ENCODE peak calls at places on chromosomes 16 and 17, in eight cellular contexts. P is cardiac fibroblast, G is neural progenitor cell, A is right atrium auricular region, M is fibroblast of pulmonary artery, Z is cardiac muscle cell, H is stomach, E is astrocyte of the cerebellum. K is an unnamed sample.

GRCh38 chr17:13933597-13934276 is 135.6 kb upstream of the COX10 start:
- DNase-seq in Z (no peak), H (no peak), G (no peak), P (no peak), M (no peak), A (no peak), E (no peak), K (no peak)

GRCh38 chr17:76659928-76660614 is 16.5 kb upstream of the ST6GALNAC1 start:
- DNase-seq in A (no peak), Z (no peak), G (no peak), H (no peak), M (peak), P (no peak), E (no peak), K (no peak)

GRCh38 chr17:28347261-28347891 is 10.0 kb downstream of the POLDIP2 start:
- DNase-seq in M (peak), E (peak), P (peak), H (peak), A (no peak), Z (no peak), G (no peak), K (peak)

GRCh38 chr17:4004517-4005295 is 40.5 kb upstream of the ATP2A3 start:
- DNase-seq in G (peak), M (peak), E (no peak), A (no peak), H (peak), P (peak), Z (peak), K (no peak)

GRCh38 chr17:82245144-82246039 is 16.6 kb downstream of the SLC16A3 start:
- DNase-seq in P (peak), H (no peak), A (no peak), E (no peak), G (no peak), Z (no peak), M (no peak), K (no peak)

GRCh38 chr17:1154704-1155103 is 25.1 kb downstream of the ABR start:
- DNase-seq in Z (no peak), E (no peak), M (no peak), P (no peak), H (no peak), G (no peak), A (no peak), K (no peak)

GRCh38 chr16:85514601-85515318 is 98.4 kb upstream of the GSE1 start:
- DNase-seq in G (peak), Z (no peak), M (peak), E (peak), H (peak), A (peak), P (peak), K (peak)

GRCh38 chr17:3935140-3935542 is 18.9 kb upstream of the P2RX1 start:
- DNase-seq in Z (peak), G (peak), E (peak), A (no peak), M (peak), P (peak), H (peak), K (no peak)

GRCh38 chr16:88455610-88456355 is 2.7 kb downstream of the ZFPM1 start:
- DNase-seq in A (no peak), Z (no peak), M (peak), H (peak), E (no peak), P (peak), G (peak), K (no peak)

GRCh38 chr16:10992797-10993196 is 48.4 kb downstream of the CLEC16A start:
- DNase-seq in Z (no peak), G (no peak), M (peak), E (peak), H (peak), P (peak), A (no peak), K (no peak)

GRCh38 chr17:2595200-2595599 is 1.7 kb downstream of the PAFAH1B1 start:
- DNase-seq in M (no peak), G (no peak), P (no peak), E (no peak), A (no peak), Z (no peak), H (no peak), K (no peak)

GRCh38 chr17:22505660-22506059 is 813.3 kb downstream of the KCNJ18 start:
- DNase-seq in E (no peak), G (no peak), P (no peak), A (no peak), H (no peak), Z (no peak), M (no peak), K (no peak)

GRCh38 chr17:59851431-59852375 is 41.0 kb downstream of the TUBD1 start:
- DNase-seq in M (peak), P (peak), Z (no peak), H (peak), A (no peak), E (peak), G (no peak), K (no peak)

GRCh38 chr17:40538019-40538935 is 27.0 kb downstream of the CCR7 start:
- DNase-seq in H (no peak), G (no peak), M (no peak), A (no peak), P (no peak), Z (no peak), E (no peak), K (no peak)

DNA sequence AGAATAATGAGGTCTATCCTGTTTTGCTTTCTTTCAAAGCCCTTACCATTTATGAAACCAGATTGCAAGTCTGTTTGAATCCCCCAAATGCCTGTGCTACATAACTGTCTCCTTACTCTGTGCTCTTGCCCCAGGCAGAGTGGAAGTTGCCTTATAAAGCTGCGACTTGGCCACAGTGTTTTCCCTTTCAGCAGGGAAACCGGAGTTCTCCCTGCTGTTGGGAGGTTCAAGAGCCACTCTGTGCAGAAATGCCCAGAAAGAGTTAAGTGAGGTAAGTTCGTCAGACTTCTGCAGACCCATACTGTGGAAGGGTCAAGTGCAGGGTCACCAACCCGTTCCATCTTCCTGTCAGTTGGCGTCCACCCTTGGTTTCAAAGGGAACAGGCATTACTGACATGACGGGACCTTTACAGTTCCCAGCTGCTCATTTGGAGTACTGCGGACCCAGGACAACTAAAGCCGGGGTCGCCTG is 508.9 kb downstream of the WWOX start:
- DNase-seq in P (no peak), A (no peak), G (no peak), M (no peak), H (no peak), E (no peak), Z (peak), K (no peak)
- H3K4me3 ChIP-seq in P (no peak), A (no peak), G (no peak), M (no peak), H (peak), E (no peak), Z (no peak), K (no peak)

DNA sequence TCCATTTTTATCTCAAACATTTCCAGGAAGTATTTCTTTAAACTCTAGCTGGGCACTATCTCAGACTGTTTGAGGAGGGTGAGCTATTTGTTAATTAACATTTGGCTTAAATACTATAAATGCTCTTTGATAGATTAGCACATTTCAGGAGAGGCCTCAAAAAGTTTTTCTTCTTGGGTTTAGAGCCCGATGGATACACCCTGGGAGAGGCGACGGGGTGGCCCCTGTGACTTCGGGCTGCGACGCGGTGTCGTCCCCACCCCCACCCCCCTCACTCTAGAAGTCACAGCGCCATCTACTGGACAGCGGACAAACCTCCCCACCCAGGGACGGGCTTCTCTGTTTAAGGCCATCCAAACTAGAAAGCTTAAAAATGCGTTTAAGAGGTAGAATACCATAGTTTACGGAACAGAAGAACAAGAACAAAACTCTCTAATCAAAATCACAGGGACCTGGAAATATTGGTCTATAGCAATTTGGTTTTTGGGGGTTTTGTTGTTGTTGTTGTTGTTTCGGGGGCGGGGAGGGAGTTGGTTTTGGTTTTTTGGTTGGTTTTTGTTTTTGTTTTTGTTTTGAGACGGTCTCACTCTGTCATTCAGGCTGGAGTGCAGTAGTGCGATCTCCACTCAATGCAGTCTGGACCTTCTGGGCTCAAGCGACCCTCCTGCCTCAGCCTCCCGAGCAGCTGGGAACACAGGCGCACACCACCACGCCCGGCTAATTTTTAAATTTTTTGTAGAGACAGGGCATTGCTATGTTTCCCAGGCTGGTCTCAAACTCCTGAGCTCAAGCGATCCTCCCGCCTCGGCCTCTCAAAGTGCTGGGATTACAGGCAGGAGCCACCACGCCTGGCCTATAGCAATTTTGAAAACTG is 254.4 kb downstream of the C16orf95 start:
- DNase-seq in M (peak), P (peak), H (peak), A (peak), Z (peak), G (peak), E (peak), K (no peak)
- TF ChIP-seq CTCF in M (peak), P (peak), H (peak), A (peak), Z (peak), G (peak), E (peak), K (peak)

GRCh38 chr16:53933407-53933806 is 229.5 kb downstream of the FTO start:
- DNase-seq in P (no peak), Z (no peak), M (no peak), G (no peak), E (no peak), H (no peak), A (no peak), K (no peak)
- H3K4me3 ChIP-seq in P (no peak), Z (no peak), M (no peak), G (no peak), E (no peak), H (no peak), A (no peak), K (no peak)

DNA sequence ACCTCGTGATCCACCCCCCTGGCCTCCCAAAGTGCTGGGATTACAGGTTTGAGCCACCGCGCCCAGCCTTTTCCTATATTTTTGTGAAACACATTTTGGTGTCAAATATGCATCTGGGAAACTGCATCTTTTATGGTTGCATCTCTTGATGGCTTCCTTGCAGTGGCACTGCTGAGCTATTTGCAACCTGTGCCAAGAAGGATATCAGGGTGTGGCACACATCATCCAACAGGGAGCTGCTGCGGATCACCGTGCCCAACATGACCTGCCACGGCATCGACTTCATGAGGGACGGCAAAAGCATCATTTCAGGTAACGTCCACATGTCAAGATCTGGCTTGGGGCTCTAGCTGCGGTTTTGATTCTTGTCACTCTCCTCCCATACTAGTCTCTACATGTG is 16.8 kb upstream of the USP43 start:
- DNase-seq in A (no peak), G (no peak), M (no peak), H (no peak), E (no peak), P (no peak), Z (no peak), K (no peak)
- TF ChIP-seq CTCF in A (no peak), G (no peak), M (no peak), H (no peak), E (no peak), P (no peak), Z (no peak), K (no peak)

DNA sequence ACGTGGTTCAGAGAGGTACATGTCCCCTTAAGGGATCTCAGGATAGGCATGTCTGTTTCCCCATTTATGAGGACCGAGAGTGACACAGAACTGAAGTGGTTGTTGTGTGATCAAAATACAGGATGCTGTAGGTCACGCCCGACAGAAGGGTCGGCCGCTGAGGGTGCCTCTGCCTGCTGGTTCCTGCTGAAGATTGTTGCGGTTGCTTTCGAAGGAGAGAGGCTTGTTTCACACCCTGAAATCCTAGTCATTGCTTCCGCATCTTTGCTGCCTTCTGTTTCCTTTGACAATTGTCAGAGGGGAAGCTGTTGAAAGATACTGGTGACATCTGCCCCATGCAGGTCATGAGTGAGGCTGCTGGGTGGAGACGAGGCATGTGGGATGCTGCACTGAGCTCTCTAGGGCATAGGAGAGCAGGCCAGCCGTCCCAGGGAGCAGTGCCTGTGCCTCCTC is 3.8 kb upstream of the NAT9 start:
- DNase-seq in E (no peak), Z (no peak), A (peak), M (no peak), H (peak), G (no peak), P (no peak), K (no peak)
- H3K4me3 ChIP-seq in E (no peak), Z (no peak), A (no peak), M (no peak), H (no peak), G (no peak), P (no peak), K (no peak)

DNA sequence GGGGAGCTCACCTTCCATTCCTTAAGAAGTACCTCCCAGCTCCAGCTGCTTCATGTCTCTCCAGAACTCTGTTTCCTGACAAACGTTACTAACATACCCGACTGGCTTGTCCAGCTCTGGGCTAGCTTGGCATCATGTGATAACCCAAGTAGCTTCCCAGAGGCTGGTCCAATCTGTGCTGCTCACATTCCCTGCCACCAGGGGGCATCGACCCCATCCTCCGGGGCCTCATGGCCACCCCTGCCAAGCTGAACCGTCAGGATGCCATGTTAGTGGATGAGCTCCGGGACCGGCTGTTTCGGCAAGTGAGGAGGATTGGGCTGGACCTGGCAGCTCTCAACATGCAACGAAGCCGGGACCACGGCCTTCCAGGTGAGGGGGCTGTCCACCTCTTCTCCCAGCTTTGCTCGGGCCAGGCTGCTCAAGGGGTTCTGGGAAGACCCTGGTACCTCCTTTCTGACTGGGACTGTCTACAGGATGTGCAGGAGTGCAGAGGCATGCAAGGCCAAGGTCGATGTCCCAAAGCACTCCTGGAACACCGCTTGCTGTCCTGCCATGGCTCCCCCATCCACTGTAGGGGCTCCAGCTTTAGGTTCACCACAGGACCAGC is 7.6 kb downstream of the EPX start:
- DNase-seq in P (peak), G (peak), M (peak), Z (peak), A (no peak), H (peak), E (no peak), K (no peak)
- TF ChIP-seq CTCF in P (peak), G (peak), M (peak), Z (peak), A (peak), H (no peak), E (peak), K (peak)

GRCh38 chr17:78738245-78738644 is 43.8 kb downstream of the CYTH1 start:
- DNase-seq in P (no peak), H (no peak), M (no peak), A (no peak), E (no peak), Z (no peak), G (no peak), K (no peak)

GRCh38 chr17:78737332-78737731 is 44.7 kb downstream of the CYTH1 start:
- DNase-seq in E (no peak), H (no peak), Z (no peak), G (no peak), P (peak), M (peak), A (no peak), K (peak)

GRCh38 chr17:78734841-78735641 is 47.0 kb downstream of the CYTH1 start:
- DNase-seq in A (no peak), Z (no peak), P (no peak), M (no peak), H (no peak), E (no peak), G (no peak), K (no peak)

GRCh38 chr17:78735832-78736525 is 46.1 kb downstream of the CYTH1 start:
- DNase-seq in M (peak), E (no peak), H (no peak), P (peak), A (no peak), G (no peak), Z (no peak), K (no peak)

DNA sequence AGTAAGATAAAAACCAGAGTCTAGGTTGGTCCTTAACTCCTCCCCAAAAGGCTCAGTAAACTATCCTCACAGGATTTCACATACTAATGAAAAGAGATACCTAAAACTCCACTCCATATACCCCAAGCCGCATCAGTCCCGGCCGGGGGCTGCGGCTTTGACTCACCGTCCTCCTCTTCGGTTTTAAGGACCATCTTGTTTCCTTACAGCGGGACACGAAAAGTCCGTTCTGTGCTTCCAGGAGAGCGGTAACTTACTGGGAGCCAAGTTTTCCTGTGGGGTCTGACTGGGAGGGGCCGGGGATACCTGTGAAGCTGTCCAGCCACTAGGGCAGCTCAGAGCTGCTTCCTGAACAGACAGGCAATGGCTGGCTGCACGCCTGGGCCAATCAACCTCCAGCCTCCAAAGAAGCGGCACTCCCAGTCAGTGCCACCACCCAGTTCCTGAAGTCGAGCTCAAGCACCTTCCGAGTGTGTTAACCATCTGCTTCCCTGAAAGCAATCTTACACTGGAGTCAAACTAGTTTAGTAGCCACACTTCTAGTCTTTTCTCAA is 45.5 kb downstream of the CYTH1 start:
- DNase-seq in E (no peak), P (no peak), Z (peak), G (no peak), M (no peak), A (peak), H (peak), K (no peak)
- H3K4me3 ChIP-seq in E (no peak), P (peak), Z (no peak), G (no peak), M (peak), A (peak), H (peak), K (no peak)

GRCh38 chr17:33521784-33522183 is 228.7 kb upstream of the ASIC2 start:
- DNase-seq in H (no peak), A (no peak), M (no peak), E (no peak), P (no peak), Z (peak), G (peak), K (no peak)
- TF ChIP-seq CTCF in H (no peak), A (peak), M (peak), E (no peak), P (peak), Z (peak), G (peak), K (no peak)

K was measured in AG09309.